ENCODE peak calls at places on chromosome 20, in seven cellular contexts. X is prostate gland; N is CD8-positive, alpha-beta memory T cell; G is A673; Q is HCT116; F is IMR-90; S is CD4-positive, CD25-positive, alpha-beta regulatory T cell. C is an unnamed sample.

GRCh38 chr20:13744403-13744802 is 40.3 kb downstream of the ESF1 start:
- DNase-seq in X (no peak), N (no peak), G (no peak), Q (no peak), F (no peak), S (no peak), C (no peak)

GRCh38 chr20:22795897-22796296 is 211.5 kb upstream of the FOXA2 start:
- DNase-seq in X (no peak), N (no peak), G (no peak), Q (peak), F (peak), S (no peak), C (no peak)

GRCh38 chr20:34522969-34523871 is 7.0 kb downstream of the DYNLRB1 start:
- DNase-seq in X (peak), N (peak), G (peak), Q (peak), F (peak), S (peak), C (peak)

GRCh38 chr20:29443819-29444218 is 1813.6 kb upstream of the DEFB115 start:
- DNase-seq in X (no peak), N (no peak), G (no peak), Q (no peak), F (no peak), S (peak), C (no peak)

GRCh38 chr20:45253260-45253659 is 1.1 kb downstream of the SLPI start:
- DNase-seq in X (no peak), N (no peak), G (no peak), Q (no peak), F (no peak), S (no peak), C (no peak)

GRCh38 chr20:21270806-21271205 is 32.3 kb upstream of the XRN2 start:
- DNase-seq in X (no peak), N (no peak), G (no peak), Q (no peak), F (no peak), S (no peak), C (no peak)

GRCh38 chr20:24109008-24109407 is 120.4 kb upstream of the GGTLC1 start:
- DNase-seq in X (no peak), N (no peak), G (no peak), Q (no peak), F (no peak), S (no peak), C (no peak)

GRCh38 chr20:12391099-12391498 is 473.4 kb downstream of the BTBD3 start:
- DNase-seq in X (no peak), N (no peak), G (no peak), Q (no peak), F (no peak), S (no peak), C (no peak)

GRCh38 chr20:6029538-6029937 is 24.3 kb downstream of the LRRN4 start:
- DNase-seq in X (no peak), N (no peak), G (no peak), Q (no peak), F (no peak), S (no peak), C (no peak)

GRCh38 chr20:17557675-17558006 is 12.2 kb upstream of the DSTN start:
- DNase-seq in X (peak), N (no peak), G (no peak), Q (peak), F (peak), S (no peak), C (no peak)

GRCh38 chr20:35541118-35541782 is 628 bp upstream of the ERGIC3 start:
- DNase-seq in X (no peak), N (no peak), G (no peak), Q (no peak), F (no peak), S (no peak), C (no peak)

GRCh38 chr20:18986146-18986830 is 172.7 kb downstream of the SCP2D1 start:
- DNase-seq in X (no peak), N (no peak), G (no peak), Q (no peak), F (no peak), S (no peak), C (no peak)

GRCh38 chr20:48695738-48696137 is 132.1 kb downstream of the PREX1 start:
- DNase-seq in X (no peak), N (no peak), G (no peak), Q (no peak), F (no peak), S (no peak), C (no peak)

GRCh38 chr20:59151391-59151790 is 12.2 kb upstream of the ZNF831 start:
- DNase-seq in X (peak), N (no peak), G (no peak), Q (no peak), F (no peak), S (no peak), C (no peak)

GRCh38 chr20:44279228-44279627 is 31.8 kb downstream of the FITM2 start:
- DNase-seq in X (no peak), N (no peak), G (no peak), Q (no peak), F (peak), S (no peak), C (no peak)

GRCh38 chr20:33119725-33120720 is 40.6 kb downstream of the BPIFB4 start:
- DNase-seq in X (no peak), N (no peak), G (no peak), Q (no peak), F (no peak), S (peak), C (no peak)

GRCh38 chr20:44208770-44209169 is 1.8 kb downstream of the OSER1 start:
- DNase-seq in X (no peak), N (no peak), G (no peak), Q (no peak), F (peak), S (no peak), C (no peak)

GRCh38 chr20:6612615-6612917 is 154.9 kb upstream of the BMP2 start:
- DNase-seq in X (no peak), N (no peak), G (no peak), Q (no peak), F (no peak), S (no peak), C (no peak)

GRCh38 chr20:45972500-45973183 is 639 bp upstream of the ZNF335 start:
- DNase-seq in X (no peak), N (no peak), G (no peak), Q (no peak), F (no peak), S (no peak), C (no peak)

GRCh38 chr20:4961746-4962145 is 39.6 kb downstream of the SLC23A2 start:
- DNase-seq in X (no peak), N (peak), G (no peak), Q (no peak), F (peak), S (peak), C (no peak)

GRCh38 chr20:44087051-44087856 is 99.7 kb downstream of the JPH2 start:
- DNase-seq in X (peak), N (no peak), G (no peak), Q (no peak), F (no peak), S (no peak), C (no peak)

GRCh38 chr20:10651227-10651990 is 22.4 kb downstream of the JAG1 start:
- DNase-seq in X (peak), N (no peak), G (peak), Q (no peak), F (peak), S (no peak), C (no peak)

GRCh38 chr20:57089701-57090144 is 176.7 kb downstream of the BMP7 start:
- DNase-seq in X (peak), N (peak), G (peak), Q (peak), F (peak), S (peak), C (peak)

GRCh38 chr20:24117386-24117785 is 128.8 kb upstream of the GGTLC1 start:
- DNase-seq in X (no peak), N (no peak), G (no peak), Q (no peak), F (no peak), S (no peak), C (no peak)

GRCh38 chr20:58064411-58065010 is 163.9 kb downstream of the ANKRD60 start:
- DNase-seq in X (no peak), N (no peak), G (no peak), Q (no peak), F (no peak), S (no peak), C (no peak)

GRCh38 chr20:60224914-60225313 is 266.7 kb downstream of the CDH26 start:
- DNase-seq in X (no peak), N (no peak), G (peak), Q (no peak), F (no peak), S (peak), C (no peak)

GRCh38 chr20:6686171-6686570 is 81.3 kb upstream of the BMP2 start:
- DNase-seq in X (no peak), N (no peak), G (no peak), Q (no peak), F (no peak), S (no peak), C (no peak)

GRCh38 chr20:58754584-58754983 is 62.0 kb downstream of the NPEPL1 start:
- DNase-seq in X (no peak), N (no peak), G (no peak), Q (no peak), F (no peak), S (no peak), C (no peak)

GRCh38 chr20:20731000-20731944 is 18.8 kb upstream of the RALGAPA2 start:
- DNase-seq in X (no peak), N (no peak), G (no peak), Q (no peak), F (no peak), S (no peak), C (no peak)

GRCh38 chr20:23205221-23205620 is 119.1 kb upstream of the CD93 start:
- DNase-seq in X (peak), N (no peak), G (no peak), Q (no peak), F (no peak), S (no peak), C (no peak)

GRCh38 chr20:2417142-2417541 is 36.4 kb downstream of the TGM6 start:
- DNase-seq in X (no peak), N (no peak), G (no peak), Q (no peak), F (no peak), S (no peak), C (no peak)
- H3K27ac ChIP-seq in X (no peak), N (no peak), G (no peak), Q (no peak), F (no peak), S (no peak), C (no peak)

DNA sequence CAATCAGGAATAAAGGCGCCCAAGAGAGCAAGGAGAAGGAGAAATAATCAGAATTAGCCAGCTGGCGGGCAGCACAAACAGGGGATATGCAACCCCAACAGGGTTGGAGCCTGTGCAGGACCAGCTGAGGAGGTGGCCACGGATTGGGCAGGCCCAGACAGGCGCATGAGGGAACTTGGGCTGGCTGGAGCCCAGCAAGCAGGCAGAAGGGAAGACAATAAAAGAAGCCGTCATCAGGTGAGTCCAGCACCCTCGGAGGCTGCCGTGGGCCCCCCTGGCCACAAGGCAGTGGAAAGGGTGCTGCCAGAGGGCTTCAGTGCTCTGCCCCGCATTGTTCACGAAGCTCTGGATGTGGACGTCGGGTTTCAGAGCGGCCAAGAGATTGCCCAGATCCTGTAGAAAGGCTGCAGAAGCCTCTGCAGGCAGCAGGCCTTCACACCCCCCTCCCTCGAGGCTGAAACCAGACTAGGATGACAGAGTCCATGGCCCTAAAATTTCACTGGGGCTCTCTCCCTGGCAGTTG is 28.4 kb upstream of the MAFB start:
- DNase-seq in X (no peak), N (no peak), G (no peak), Q (no peak), F (no peak), S (no peak), C (no peak)
- H3K27ac ChIP-seq in X (no peak), N (no peak), G (no peak), Q (no peak), F (no peak), S (no peak), C (no peak)

GRCh38 chr20:50390685-50391443 is 119.3 kb upstream of the PTPN1 start:
- DNase-seq in X (no peak), N (no peak), G (no peak), Q (no peak), F (no peak), S (no peak), C (no peak)
- H3K27ac ChIP-seq in X (no peak), N (no peak), G (no peak), Q (no peak), F (no peak), S (no peak), C (no peak)

DNA sequence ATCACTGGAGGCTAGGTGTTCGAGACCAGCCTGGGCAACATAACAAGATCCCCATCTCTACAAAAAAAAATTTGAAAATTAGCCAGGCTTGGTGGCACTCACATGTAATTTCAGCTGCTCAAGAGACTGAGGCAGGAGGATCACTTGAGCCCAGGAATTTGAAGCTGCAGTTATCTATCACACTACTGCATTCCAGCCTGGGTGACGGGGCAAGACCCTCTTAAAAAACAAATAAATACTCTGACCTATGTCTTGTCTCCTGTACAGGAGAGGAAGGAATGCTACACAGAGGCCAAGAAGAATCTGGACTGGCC is 25.8 kb downstream of the COX4I2 start:
- DNase-seq in X (no peak), N (no peak), G (no peak), Q (no peak), F (no peak), S (no peak), C (no peak)
- H3K27ac ChIP-seq in X (peak), N (peak), G (no peak), Q (peak), F (peak), S (no peak), C (no peak)

GRCh38 chr20:37988555-37988954 is 44.7 kb downstream of the TTI1 start:
- DNase-seq in X (no peak), N (no peak), G (no peak), Q (no peak), F (no peak), S (no peak), C (no peak)

GRCh38 chr20:37984018-37984785 is 49.1 kb downstream of the TTI1 start:
- DNase-seq in X (no peak), N (no peak), G (no peak), Q (no peak), F (no peak), S (no peak), C (no peak)

GRCh38 chr20:37986873-37987601 is 46.2 kb downstream of the TTI1 start:
- DNase-seq in X (peak), N (no peak), G (no peak), Q (no peak), F (peak), S (no peak), C (no peak)

GRCh38 chr20:37987602-37988290 is 45.5 kb downstream of the TTI1 start:
- DNase-seq in X (no peak), N (no peak), G (no peak), Q (no peak), F (no peak), S (no peak), C (no peak)

GRCh38 chr20:37986063-37986858 is 47.0 kb downstream of the TTI1 start:
- DNase-seq in X (no peak), N (no peak), G (no peak), Q (no peak), F (no peak), S (no peak), C (no peak)
- H3K27ac ChIP-seq in X (no peak), N (no peak), G (peak), Q (no peak), F (no peak), S (no peak), C (no peak)

GRCh38 chr20:62859721-62860120 is 1.9 kb downstream of the TCFL5 start:
- DNase-seq in X (no peak), N (no peak), G (no peak), Q (no peak), F (no peak), S (no peak), C (no peak)

GRCh38 chr20:62858059-62858458 is 3.6 kb downstream of the TCFL5 start:
- DNase-seq in X (no peak), N (no peak), G (no peak), Q (no peak), F (no peak), S (no peak), C (no peak)

GRCh38 chr20:62860391-62860923 is 1.2 kb downstream of the TCFL5 start:
- DNase-seq in X (no peak), N (no peak), G (peak), Q (no peak), F (peak), S (no peak), C (no peak)

GRCh38 chr20:62861732-62862336 is at the start of gene TCFL5:
- DNase-seq in X (peak), N (peak), G (peak), Q (peak), F (peak), S (peak), C (peak)

DNA sequence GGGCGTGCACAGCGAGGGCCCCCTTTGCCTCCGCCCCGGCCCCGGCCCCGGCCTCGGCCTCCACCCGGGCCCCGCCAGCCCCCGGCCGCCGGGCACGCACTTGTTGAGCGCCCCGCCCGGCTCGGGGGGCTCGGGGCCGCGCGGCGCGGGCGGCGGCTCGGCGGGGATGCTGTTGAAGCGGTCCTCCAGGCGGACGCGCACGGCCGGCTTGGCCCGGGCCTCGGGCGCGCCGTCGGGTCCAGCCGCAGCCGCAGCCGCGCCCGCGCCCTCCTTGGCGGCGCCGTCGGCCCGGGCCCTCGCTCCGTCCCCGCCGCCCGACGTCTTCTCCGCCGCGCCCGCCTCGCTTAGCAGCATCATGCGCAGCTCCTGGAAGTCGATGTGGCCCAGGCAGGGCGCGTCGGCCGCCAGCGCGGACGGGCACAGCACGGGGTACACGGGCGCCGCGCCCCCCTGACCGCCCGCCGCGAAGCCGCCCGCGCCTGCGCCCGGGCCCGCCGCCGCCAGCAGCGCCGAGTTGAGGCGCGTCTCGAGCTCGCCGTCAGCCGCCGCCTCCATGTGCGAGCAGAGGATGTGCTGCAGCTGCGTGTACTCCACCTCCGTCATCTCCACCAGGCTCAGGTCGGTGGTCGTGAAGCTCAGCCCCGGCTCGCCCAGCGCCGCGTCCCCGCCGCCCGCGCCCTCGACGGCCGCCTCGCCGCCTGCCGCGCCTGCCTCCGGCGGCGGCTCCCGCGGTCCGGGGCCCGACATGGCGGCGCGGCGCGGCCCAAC is 514 bp downstream of the TCFL5 start:
- DNase-seq in X (no peak), N (peak), G (peak), Q (no peak), F (no peak), S (peak), C (peak)
- H3K27ac ChIP-seq in X (no peak), N (no peak), G (peak), Q (peak), F (peak), S (no peak), C (no peak)

C was measured in CD4-positive, alpha-beta T cell.